ENCODE peak calls at places on chromosome 22, in seven cellular contexts. V is cardiac fibroblast; A is fibroblast of lung; I is H1; U is stimulated activated CD8-positive, alpha-beta memory T cell treated with anti-CD3 and anti-CD28 coated beads, Interleukin-7, amount 100 ng/mL, for 1 hour; R is foreskin fibroblast; L is Calu3. X is an unnamed sample.

GRCh38 chr22:39947488-39948216 is 12.5 kb upstream of the TMA7B start:
- DNase-seq in U (no peak), I (no peak), V (no peak), A (no peak), L (no peak), R (no peak), X (no peak)

GRCh38 chr22:27844656-27845602 is 43.4 kb upstream of the MN1 start:
- DNase-seq in I (no peak), A (peak; percentile 60), U (no peak), L (no peak), V (no peak), R (no peak), X (no peak)

GRCh38 chr22:30422481-30423295 is 2.9 kb upstream of the MTFP1 start:
- DNase-seq in R (peak; percentile 98), U (no peak), I (peak; percentile 60), L (peak; percentile 78), V (peak; percentile 98), A (peak; percentile 98), X (peak; percentile 81)

GRCh38 chr22:41302016-41302767 is 867 bp downstream of the ZC3H7B start:
- DNase-seq in L (no peak), U (no peak), V (no peak), R (peak; percentile 29), A (peak; percentile 33), I (no peak), X (no peak)

GRCh38 chr22:23533771-23534191 is 46.3 kb downstream of the IGLL1 start:
- DNase-seq in R (no peak), I (no peak), U (no peak), L (no peak), V (no peak), A (no peak), X (no peak)

GRCh38 chr22:22375586-22376351 is 131.2 kb downstream of the VPREB1 start:
- DNase-seq in R (no peak), V (no peak), I (no peak), U (no peak), A (no peak), L (no peak), X (no peak)

GRCh38 chr22:35630891-35631290 is 13.8 kb upstream of the MB start:
- DNase-seq in R (no peak), V (no peak), L (no peak), I (no peak), A (no peak), U (no peak), X (no peak)

GRCh38 chr22:25829808-25830777 is 88.1 kb downstream of the MYO18B start:
- DNase-seq in A (no peak), R (no peak), V (no peak), I (no peak), U (no peak), L (no peak), X (no peak)

GRCh38 chr22:31583861-31584485 is 78.0 kb downstream of the PISD start:
- DNase-seq in L (no peak), R (peak; percentile 72), U (no peak), I (no peak), V (peak; percentile 78), A (peak; percentile 57), X (no peak)

GRCh38 chr22:49906071-49906798 is 12.0 kb downstream of the ALG12 start:
- DNase-seq in R (no peak), V (no peak), I (no peak), A (no peak), U (no peak), L (no peak), X (no peak)

GRCh38 chr22:30078320-30079311 is 1.6 kb upstream of the HORMAD2 start:
- DNase-seq in A (no peak), R (no peak), I (no peak), V (no peak), U (no peak), L (peak; percentile 16), X (no peak)

GRCh38 chr22:48369789-48370507 is 1457.7 kb downstream of the BRD1 start:
- DNase-seq in V (no peak), R (no peak), A (no peak), U (no peak), L (no peak), I (peak; percentile 82), X (no peak)

GRCh38 chr22:35148381-35148780 is 82.4 kb downstream of the ISX start:
- DNase-seq in L (no peak), V (no peak), I (no peak), R (no peak), A (no peak), U (no peak), X (no peak)

GRCh38 chr22:48346911-48347310 is 1480.8 kb downstream of the BRD1 start:
- DNase-seq in U (no peak), R (no peak), L (no peak), V (no peak), I (no peak), A (no peak), X (no peak)

GRCh38 chr22:29751139-29751538 is 15.7 kb downstream of the ZMAT5 start:
- DNase-seq in A (peak; percentile 12), V (peak; percentile 59), U (no peak), L (no peak), I (no peak), R (peak; percentile 22), X (no peak)

GRCh38 chr22:20146777-20147176 is 4.1 kb downstream of the CCDC188 start:
- DNase-seq in A (no peak), V (no peak), R (no peak), I (no peak), U (no peak), L (no peak), X (no peak)

GRCh38 chr22:33841281-33842005 is 78.8 kb downstream of the LARGE1 start:
- DNase-seq in R (no peak), V (peak; percentile 79), A (no peak), U (no peak), I (no peak), L (no peak), X (no peak)

GRCh38 chr22:18024276-18024939 is at the start of gene MICAL3:
- DNase-seq in A (peak; percentile 72), U (peak; percentile 23), I (no peak), V (peak; percentile 61), L (peak; percentile 83), R (peak; percentile 90), X (peak; percentile 63)

GRCh38 chr22:49303781-49304461 is 523.8 kb downstream of the BRD1 start:
- DNase-seq in V (no peak), U (no peak), I (no peak), A (no peak), R (no peak), L (no peak), X (no peak)

GRCh38 chr22:41530612-41531421 is 13.5 kb downstream of the POLR3H start:
- DNase-seq in L (no peak), A (no peak), V (no peak), U (no peak), I (no peak), R (no peak), X (no peak)

GRCh38 chr22:47929073-47929472 is 1166.6 kb downstream of the TBC1D22A start:
- DNase-seq in V (no peak), L (no peak), A (no peak), R (no peak), I (no peak), U (no peak), X (no peak)

GRCh38 chr22:48488149-48488551 is 1339.5 kb downstream of the BRD1 start:
- DNase-seq in V (no peak), A (no peak), U (no peak), R (no peak), I (no peak), L (no peak), X (no peak)

GRCh38 chr22:42090596-42091445 is at the start of gene NDUFA6:
- DNase-seq in U (peak; percentile 93), I (peak; percentile 99), R (peak; percentile 99), V (peak; percentile 99), L (peak; percentile 98), A (peak; percentile 98), X (peak; percentile 99)

GRCh38 chr22:26320469-26320868 is 108.6 kb upstream of the ASPHD2 start:
- DNase-seq in V (no peak), A (no peak), L (no peak), U (no peak), R (peak; percentile 17), I (no peak), X (no peak)

X was measured in left cardiac atrium.